ENCODE peak calls at places on chromosome 21, in four cellular contexts. One of them, this sample, is unnamed.
A peak's percentile ranks its signal among the peaks of the same experiment; 100 is the strongest.

GRCh38 chr21:45740088-45740440 is 96.5 kb downstream of the PCBP3 start:
- DNase-seq in MCF 10A: no peak
- DNase-seq in cardiac muscle cell: no peak
- DNase-seq in brain microvascular endothelial cell: no peak
- DNase-seq in this sample: no peak

GRCh38 chr21:36080386-36080785 is 10.6 kb downstream of the CBR1 start:
- DNase-seq in MCF 10A: peak; percentile 65
- DNase-seq in cardiac muscle cell: no peak
- DNase-seq in brain microvascular endothelial cell: no peak
- DNase-seq in this sample: no peak

GRCh38 chr21:16186742-16187141 is 457.0 kb downstream of the USP25 start:
- DNase-seq in MCF 10A: no peak
- DNase-seq in cardiac muscle cell: peak; percentile 84
- DNase-seq in brain microvascular endothelial cell: peak; percentile 17
- DNase-seq in this sample: no peak

GRCh38 chr21:46069719-46070279 is 28.1 kb upstream of the COL6A2 start:
- DNase-seq in MCF 10A: no peak
- DNase-seq in cardiac muscle cell: no peak
- DNase-seq in brain microvascular endothelial cell: no peak
- DNase-seq in this sample: peak; percentile 11

GRCh38 chr21:26087223-26087918 is 83.2 kb downstream of the APP start:
- DNase-seq in MCF 10A: no peak
- DNase-seq in cardiac muscle cell: no peak
- DNase-seq in brain microvascular endothelial cell: no peak
- DNase-seq in this sample: no peak

GRCh38 chr21:28066051-28066450 is 926.6 kb downstream of the LTN1 start:
- DNase-seq in MCF 10A: no peak
- DNase-seq in cardiac muscle cell: no peak
- DNase-seq in brain microvascular endothelial cell: no peak
- DNase-seq in this sample: no peak

GRCh38 chr21:36587388-36587787 is 107.5 kb upstream of the CLDN14 start:
- DNase-seq in MCF 10A: peak; percentile 69
- DNase-seq in cardiac muscle cell: no peak
- DNase-seq in brain microvascular endothelial cell: peak; percentile 6
- DNase-seq in this sample: no peak

GRCh38 chr21:36692125-36692843 is 6.6 kb upstream of the SIM2 start:
- DNase-seq in MCF 10A: no peak
- DNase-seq in cardiac muscle cell: no peak
- DNase-seq in brain microvascular endothelial cell: no peak
- DNase-seq in this sample: no peak

GRCh38 chr21:31473685-31474345 is 129.8 kb upstream of the TIAM1 start:
- DNase-seq in MCF 10A: no peak
- DNase-seq in cardiac muscle cell: peak; percentile 4
- DNase-seq in brain microvascular endothelial cell: no peak
- DNase-seq in this sample: no peak

GRCh38 chr21:42309753-42310213 is 5.4 kb downstream of the TFF3 start:
- DNase-seq in MCF 10A: peak; percentile 48
- DNase-seq in cardiac muscle cell: peak; percentile 33
- DNase-seq in brain microvascular endothelial cell: peak; percentile 18
- DNase-seq in this sample: peak; percentile 56

GRCh38 chr21:14942801-14943490 is 121.9 kb downstream of the NRIP1 start:
- DNase-seq in MCF 10A: no peak
- DNase-seq in cardiac muscle cell: peak; percentile 61
- DNase-seq in brain microvascular endothelial cell: peak; percentile 45
- DNase-seq in this sample: no peak

GRCh38 chr21:43208561-43209332 is 39.9 kb downstream of the CRYAA start:
- DNase-seq in MCF 10A: no peak
- DNase-seq in cardiac muscle cell: no peak
- DNase-seq in brain microvascular endothelial cell: no peak
- DNase-seq in this sample: no peak

GRCh38 chr21:42061866-42062542 is 9.1 kb upstream of the UMODL1 start:
- DNase-seq in MCF 10A: no peak
- DNase-seq in cardiac muscle cell: no peak
- DNase-seq in brain microvascular endothelial cell: no peak
- DNase-seq in this sample: no peak

GRCh38 chr21:42565206-42565810 is 51.7 kb downstream of the SLC37A1 start:
- DNase-seq in MCF 10A: no peak
- DNase-seq in cardiac muscle cell: no peak
- DNase-seq in brain microvascular endothelial cell: no peak
- DNase-seq in this sample: no peak

GRCh38 chr21:45582128-45582527 is 39.9 kb upstream of the SLC19A1 start:
- DNase-seq in MCF 10A: no peak
- DNase-seq in cardiac muscle cell: no peak
- DNase-seq in brain microvascular endothelial cell: no peak
- DNase-seq in this sample: no peak

GRCh38 chr21:35227774-35228173 is 178.7 kb upstream of the RUNX1 start:
- DNase-seq in MCF 10A: no peak
- DNase-seq in cardiac muscle cell: no peak
- DNase-seq in brain microvascular endothelial cell: no peak
- DNase-seq in this sample: no peak

GRCh38 chr21:15319727-15320126 is 254.9 kb upstream of the NRIP1 start:
- DNase-seq in MCF 10A: no peak
- DNase-seq in cardiac muscle cell: no peak
- DNase-seq in brain microvascular endothelial cell: no peak
- DNase-seq in this sample: no peak

GRCh38 chr21:27108228-27108627 is 141.3 kb upstream of the ADAMTS5 start:
- DNase-seq in MCF 10A: no peak
- DNase-seq in cardiac muscle cell: no peak
- DNase-seq in brain microvascular endothelial cell: peak; percentile 9
- DNase-seq in this sample: no peak

GRCh38 chr21:42221581-42222345 is 2.8 kb downstream of the ABCG1 start:
- DNase-seq in MCF 10A: peak; percentile 27
- DNase-seq in cardiac muscle cell: peak; percentile 87
- DNase-seq in brain microvascular endothelial cell: peak; percentile 74
- DNase-seq in this sample: no peak

GRCh38 chr21:46163375-46163774 is 8.0 kb upstream of the FTCD start:
- DNase-seq in MCF 10A: no peak
- DNase-seq in cardiac muscle cell: no peak
- DNase-seq in brain microvascular endothelial cell: no peak
- DNase-seq in this sample: no peak

GRCh38 chr21:46392921-46393320 is 65.8 kb upstream of the DIP2A start:
- DNase-seq in MCF 10A: no peak
- DNase-seq in cardiac muscle cell: peak; percentile 71
- DNase-seq in brain microvascular endothelial cell: peak; percentile 14
- DNase-seq in this sample: no peak

GRCh38 chr21:30240661-30241060 is 24.8 kb upstream of the CLDN8 start:
- DNase-seq in MCF 10A: no peak
- DNase-seq in cardiac muscle cell: no peak
- DNase-seq in brain microvascular endothelial cell: no peak
- DNase-seq in this sample: no peak

GRCh38 chr21:37986751-37987399 is 70.6 kb upstream of the KCNJ6 start:
- DNase-seq in MCF 10A: no peak
- DNase-seq in cardiac muscle cell: no peak
- DNase-seq in brain microvascular endothelial cell: no peak
- DNase-seq in this sample: no peak

GRCh38 chr21:45541221-45542039 is 810 bp downstream of the SLC19A1 start:
- DNase-seq in MCF 10A: peak; percentile 72
- DNase-seq in cardiac muscle cell: peak; percentile 71
- DNase-seq in brain microvascular endothelial cell: no peak
- DNase-seq in this sample: peak; percentile 75

GRCh38 chr21:43280949-43281633 is 112.3 kb downstream of the CRYAA start:
- DNase-seq in MCF 10A: no peak
- DNase-seq in cardiac muscle cell: no peak
- DNase-seq in brain microvascular endothelial cell: no peak
- DNase-seq in this sample: no peak

GRCh38 chr21:27026501-27026900 is 59.6 kb upstream of the ADAMTS5 start:
- DNase-seq in MCF 10A: no peak
- DNase-seq in cardiac muscle cell: no peak
- DNase-seq in brain microvascular endothelial cell: no peak
- DNase-seq in this sample: no peak

GRCh38 chr21:27248791-27249190 is 281.9 kb upstream of the ADAMTS5 start:
- DNase-seq in MCF 10A: no peak
- DNase-seq in cardiac muscle cell: no peak
- DNase-seq in brain microvascular endothelial cell: no peak
- DNase-seq in this sample: no peak

GRCh38 chr21:28419811-28420210 is 572.9 kb downstream of the LTN1 start:
- DNase-seq in MCF 10A: no peak
- DNase-seq in cardiac muscle cell: no peak
- DNase-seq in brain microvascular endothelial cell: no peak
- DNase-seq in this sample: no peak

GRCh38 chr21:34730756-34731445 is 62.1 kb downstream of the CLIC6 start:
- DNase-seq in MCF 10A: no peak
- DNase-seq in cardiac muscle cell: no peak
- DNase-seq in brain microvascular endothelial cell: no peak
- DNase-seq in this sample: no peak

GRCh38 chr21:36717901-36718465 is 19.1 kb downstream of the SIM2 start:
- DNase-seq in MCF 10A: no peak
- DNase-seq in cardiac muscle cell: no peak
- DNase-seq in brain microvascular endothelial cell: no peak
- DNase-seq in this sample: no peak

GRCh38 chr21:37770496-37770895 is 145.8 kb downstream of the KCNJ6 start:
- DNase-seq in MCF 10A: no peak
- DNase-seq in cardiac muscle cell: no peak
- DNase-seq in brain microvascular endothelial cell: no peak
- DNase-seq in this sample: no peak

GRCh38 chr21:43291347-43291950 is 122.6 kb downstream of the CRYAA start:
- DNase-seq in MCF 10A: no peak
- DNase-seq in cardiac muscle cell: no peak
- DNase-seq in brain microvascular endothelial cell: no peak
- DNase-seq in this sample: no peak

GRCh38 chr21:14591882-14592281 is 45.8 kb upstream of the SAMSN1 start:
- DNase-seq in MCF 10A: peak; percentile 88
- DNase-seq in cardiac muscle cell: peak; percentile 86
- DNase-seq in brain microvascular endothelial cell: peak; percentile 61
- DNase-seq in this sample: peak; percentile 58

GRCh38 chr21:46304437-46304836 is 18.3 kb downstream of the YBEY start:
- DNase-seq in MCF 10A: no peak
- DNase-seq in cardiac muscle cell: no peak
- DNase-seq in brain microvascular endothelial cell: no peak
- DNase-seq in this sample: no peak

GRCh38 chr21:39669485-39669884 is 56.7 kb downstream of the B3GALT5 start:
- DNase-seq in MCF 10A: no peak
- DNase-seq in cardiac muscle cell: no peak
- DNase-seq in brain microvascular endothelial cell: no peak
- DNase-seq in this sample: no peak
- TF ChIP-seq CTCF in MCF 10A: no peak
- TF ChIP-seq CTCF in cardiac muscle cell: no peak
- TF ChIP-seq CTCF in brain microvascular endothelial cell: peak; percentile 21
- TF ChIP-seq CTCF in this sample: no peak

GRCh38 chr21:20882462-20883415 is 115.5 kb upstream of the NCAM2 start:
- DNase-seq in MCF 10A: peak; percentile 67
- DNase-seq in cardiac muscle cell: peak; percentile 34
- DNase-seq in brain microvascular endothelial cell: peak; percentile 7
- DNase-seq in this sample: no peak
- TF ChIP-seq CTCF in MCF 10A: peak; percentile 67
- TF ChIP-seq CTCF in cardiac muscle cell: peak; percentile 47
- TF ChIP-seq CTCF in brain microvascular endothelial cell: peak; percentile 75
- TF ChIP-seq CTCF in this sample: peak; percentile 13

DNA sequence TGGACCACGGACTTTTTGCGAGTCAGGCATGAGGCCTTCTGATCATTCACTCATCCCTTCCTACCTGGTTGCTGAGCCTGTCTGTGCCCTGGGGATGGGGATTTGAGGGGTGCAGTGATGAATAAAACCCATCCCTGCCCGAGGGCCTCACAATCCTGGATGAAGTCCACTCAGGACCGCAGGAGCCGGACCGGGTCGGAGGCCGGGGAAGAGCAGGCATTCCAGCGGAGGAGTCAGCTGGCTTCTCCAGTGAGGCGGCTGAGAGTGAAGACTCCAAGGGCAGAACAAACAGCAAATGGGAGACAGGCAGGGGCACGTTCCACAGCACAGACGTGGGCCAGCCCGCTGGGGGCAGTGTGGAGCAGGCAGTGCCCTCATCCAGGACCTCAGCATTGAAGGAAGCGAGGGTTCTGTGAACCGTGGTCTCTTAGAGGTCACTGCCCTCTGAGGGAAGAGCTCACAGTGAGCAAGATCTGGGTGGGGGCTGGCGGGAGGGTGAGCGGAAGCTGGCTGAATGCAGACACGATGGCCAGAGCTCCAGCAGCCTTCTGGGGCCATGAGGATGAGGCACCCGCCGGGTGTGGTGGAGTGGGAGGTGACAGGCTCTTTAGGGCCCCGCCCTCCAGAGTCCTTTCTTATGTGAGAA is 10.9 kb upstream of the LRRC3 start:
- DNase-seq in MCF 10A: no peak
- DNase-seq in cardiac muscle cell: no peak
- DNase-seq in brain microvascular endothelial cell: no peak
- DNase-seq in this sample: no peak
- TF ChIP-seq CTCF in MCF 10A: no peak
- TF ChIP-seq CTCF in cardiac muscle cell: no peak
- TF ChIP-seq CTCF in brain microvascular endothelial cell: peak; percentile 27
- TF ChIP-seq CTCF in this sample: no peak

GRCh38 chr21:33396436-33396835 is 6.8 kb upstream of the IFNGR2 start:
- DNase-seq in MCF 10A: no peak
- DNase-seq in cardiac muscle cell: no peak
- DNase-seq in brain microvascular endothelial cell: no peak
- DNase-seq in this sample: no peak
- TF ChIP-seq CTCF in MCF 10A: no peak
- TF ChIP-seq CTCF in cardiac muscle cell: no peak
- TF ChIP-seq CTCF in brain microvascular endothelial cell: no peak
- TF ChIP-seq CTCF in this sample: no peak

This sample was measured in lung.